ENCODE peak calls at places on chromosome 4, in four cellular contexts. G, S, Q and F are unnamed samples.

GRCh38 chr4:24404281-24404680 is 180.1 kb downstream of the DHX15 start:
- DNase-seq in G (no peak), S (no peak), Q (no peak), F (no peak)

GRCh38 chr4:304987-305680 is at the start of gene ZNF732:
- DNase-seq in G (no peak), S (no peak), Q (peak), F (no peak)

GRCh38 chr4:168558587-168558986 is 61.7 kb downstream of the PALLD start:
- DNase-seq in G (no peak), S (no peak), Q (no peak), F (no peak)

GRCh38 chr4:24054910-24055309 is 165.1 kb upstream of the PPARGC1A start:
- DNase-seq in G (no peak), S (no peak), Q (no peak), F (no peak)

GRCh38 chr4:173494013-173494970 is 35.7 kb downstream of the HAND2 start:
- DNase-seq in G (peak), S (peak), Q (peak), F (peak)

GRCh38 chr4:55554453-55555030 is 7.8 kb upstream of the CLOCK start:
- DNase-seq in G (no peak), S (peak), Q (no peak), F (no peak)

GRCh38 chr4:81546777-81547176 is 75.1 kb upstream of the RASGEF1B start:
- DNase-seq in G (no peak), S (no peak), Q (no peak), F (no peak)

GRCh38 chr4:44629280-44629866 is 22.1 kb downstream of the YIPF7 start:
- DNase-seq in G (peak), S (peak), Q (no peak), F (peak)

GRCh38 chr4:13236485-13236884 is 247.7 kb downstream of the RAB28 start:
- DNase-seq in G (no peak), S (no peak), Q (no peak), F (no peak)

GRCh38 chr4:25919676-25920075 is 5.7 kb downstream of the SMIM20 start:
- DNase-seq in G (no peak), S (no peak), Q (no peak), F (no peak)

GRCh38 chr4:141676087-141676486 is 39.7 kb downstream of the IL15 start:
- DNase-seq in G (no peak), S (no peak), Q (no peak), F (no peak)

GRCh38 chr4:15233626-15234025 is 194.2 kb upstream of the C1QTNF7 start:
- DNase-seq in G (no peak), S (peak), Q (no peak), F (peak)

GRCh38 chr4:146976145-146976544 is 30.5 kb upstream of the TTC29 start:
- DNase-seq in G (no peak), S (no peak), Q (no peak), F (no peak)